ENCODE peak calls at places on chromosomes 1 and 21, in eight cellular contexts. E, C, R, B, U, V, I and P are unnamed samples.

GRCh38 chr1:193054169-193054675 is 4.9 kb downstream of the UCHL5 start:
- DNase-seq in E (no peak), C (no peak), R (no peak), B (no peak), U (no peak), V (no peak), I (no peak), P (no peak)

GRCh38 chr21:32894321-32894720 is 122.8 kb upstream of the PAXBP1 start:
- DNase-seq in E (no peak), C (no peak), R (no peak), B (no peak), U (no peak), V (no peak), I (no peak), P (no peak)

GRCh38 chr1:29550119-29550841 is 314.0 kb downstream of the PTPRU start:
- DNase-seq in E (no peak), C (no peak), R (peak; percentile 6), B (no peak), U (peak; percentile 15), V (no peak), I (no peak), P (no peak)

GRCh38 chr21:46116846-46117585 is 19.1 kb downstream of the COL6A2 start:
- DNase-seq in E (peak; percentile 3), C (no peak), R (no peak), B (no peak), U (no peak), V (peak; percentile 18), I (peak; percentile 48), P (no peak)

GRCh38 chr1:206035027-206035426 is 11.3 kb upstream of the CTSE start:
- DNase-seq in E (no peak), C (no peak), R (no peak), B (no peak), U (no peak), V (no peak), I (no peak), P (no peak)

GRCh38 chr1:56125316-56125715 is 454.0 kb downstream of the PLPP3 start:
- DNase-seq in E (no peak), C (no peak), R (no peak), B (no peak), U (peak; percentile 11), V (no peak), I (peak; percentile 84), P (no peak)

GRCh38 chr1:167697667-167698141 is 24.1 kb upstream of the MPZL1 start:
- DNase-seq in E (peak; percentile 77), C (no peak), R (no peak), B (peak; percentile 73), U (no peak), V (no peak), I (no peak), P (peak; percentile 98)

GRCh38 chr1:205688681-205689080 is 8.4 kb upstream of the SLC45A3 start:
- DNase-seq in E (no peak), C (no peak), R (no peak), B (no peak), U (no peak), V (no peak), I (no peak), P (no peak)

GRCh38 chr1:83102630-83103071 is 896.3 kb downstream of the TTLL7 start:
- DNase-seq in E (peak; percentile 25), C (no peak), R (peak; percentile 68), B (no peak), U (peak; percentile 50), V (no peak), I (no peak), P (no peak)

GRCh38 chr1:161226320-161226711 is 456 bp downstream of the TOMM40L start:
- DNase-seq in E (no peak), C (no peak), R (no peak), B (no peak), U (no peak), V (no peak), I (no peak), P (no peak)

GRCh38 chr1:154405762-154406571 is 824 bp downstream of the IL6R start:
- DNase-seq in E (peak; percentile 80), C (peak; percentile 58), R (peak; percentile 65), B (peak; percentile 91), U (peak; percentile 45), V (peak; percentile 78), I (peak; percentile 79), P (peak; percentile 97)

GRCh38 chr1:97137862-97138514 is 416.4 kb downstream of the PTBP2 start:
- DNase-seq in E (peak; percentile 65), C (no peak), R (peak; percentile 76), B (no peak), U (peak; percentile 75), V (peak; percentile 18), I (peak; percentile 42), P (peak; percentile 15)

GRCh38 chr1:21338568-21339401 is 48.5 kb upstream of the ECE1 start:
- DNase-seq in E (peak; percentile 97), C (no peak), R (no peak), B (peak; percentile 78), U (peak; percentile 82), V (peak; percentile 92), I (no peak), P (peak; percentile 81)

GRCh38 chr21:27703806-27704205 is 736.9 kb upstream of the ADAMTS5 start:
- DNase-seq in E (no peak), C (no peak), R (no peak), B (no peak), U (no peak), V (peak; percentile 25), I (no peak), P (no peak)

GRCh38 chr1:21206117-21206516 is 29.4 kb upstream of the EIF4G3 start:
- DNase-seq in E (no peak), C (no peak), R (no peak), B (no peak), U (no peak), V (no peak), I (peak; percentile 90), P (no peak)

GRCh38 chr1:110460253-110461220 is 9.6 kb downstream of the PROK1 start:
- DNase-seq in E (peak; percentile 88), C (peak; percentile 75), R (peak; percentile 81), B (peak; percentile 64), U (peak; percentile 84), V (peak; percentile 73), I (peak; percentile 62), P (peak; percentile 68)

GRCh38 chr1:201582261-201582951 is 43.5 kb downstream of the NAV1 start:
- DNase-seq in E (peak; percentile 30), C (no peak), R (peak; percentile 77), B (peak; percentile 36), U (peak; percentile 44), V (peak; percentile 69), I (no peak), P (no peak)

GRCh38 chr1:224700915-224701531 is 84.9 kb downstream of the CNIH3 start:
- DNase-seq in E (no peak), C (no peak), R (peak; percentile 6), B (no peak), U (peak; percentile 94), V (no peak), I (no peak), P (no peak)

GRCh38 chr1:14143777-14144176 is 443.8 kb downstream of the PRDM2 start:
- DNase-seq in E (no peak), C (no peak), R (no peak), B (no peak), U (no peak), V (no peak), I (no peak), P (no peak)

GRCh38 chr1:30366914-30367313 is 356.5 kb downstream of the MATN1 start:
- DNase-seq in E (no peak), C (no peak), R (no peak), B (no peak), U (peak; percentile 73), V (no peak), I (no peak), P (no peak)

GRCh38 chr1:1290238-1290731 is 10.0 kb downstream of the SCNN1D start:
- DNase-seq in E (peak; percentile 87), C (no peak), R (peak; percentile 56), B (peak; percentile 66), U (peak; percentile 82), V (no peak), I (no peak), P (no peak)
- H3K27ac ChIP-seq in E (no peak overlapping the region), C (no peak overlapping the region), R (no peak overlapping the region), B (no peak overlapping the region), U (no peak overlapping the region), V (no peak overlapping the region), I (no peak overlapping the region), P (no peak overlapping the region)

DNA sequence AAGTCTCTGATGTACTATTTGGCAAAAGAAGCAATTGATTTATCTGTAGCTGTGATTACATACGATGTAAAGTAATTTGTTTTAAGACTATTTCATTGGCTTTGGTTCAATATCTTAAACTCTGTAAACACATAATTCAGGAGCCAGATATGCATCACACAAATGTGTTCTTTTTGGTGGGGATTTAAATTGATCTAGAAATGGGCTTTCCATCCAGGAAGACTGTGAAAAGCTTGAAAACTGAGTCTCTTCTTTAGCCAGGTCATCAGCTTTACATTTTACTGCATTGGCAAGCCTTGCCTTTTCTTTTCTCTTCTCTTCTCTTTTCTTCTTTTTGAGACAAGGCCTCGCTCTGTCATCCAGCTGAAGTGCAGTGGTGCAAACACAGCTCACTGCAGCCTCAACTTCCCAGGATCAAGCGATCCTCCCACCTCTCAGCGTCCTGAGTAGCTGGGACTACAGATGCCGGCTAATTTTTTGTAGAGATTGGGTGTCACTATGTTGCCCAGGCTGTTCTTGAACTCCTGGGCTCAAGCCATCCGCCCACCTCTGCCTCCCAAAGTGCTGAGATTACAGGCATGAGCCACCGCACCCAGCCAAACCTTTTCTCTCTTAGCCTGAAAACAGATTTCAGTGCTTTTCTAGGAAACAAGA is 1.4 kb downstream of the RCAN3 start:
- DNase-seq in E (peak; percentile 19), C (no peak), R (no peak), B (no peak), U (no peak), V (no peak), I (no peak), P (no peak)
- H3K4me1 ChIP-seq in E (peaks cover 53% of the 10 kb centered on the region), C (peaks cover 8% of the 10 kb centered on the region), R (peaks cover 5% of the 10 kb centered on the region), B (no peaks in the 10 kb centered on the region), U (peaks cover 17% of the 10 kb centered on the region), V (no peaks in the 10 kb centered on the region), I (peaks cover 11% of the 10 kb centered on the region), P (no peaks in the 10 kb centered on the region)

GRCh38 chr1:33410091-33410701 is 20.7 kb downstream of the PHC2 start:
- DNase-seq in E (no peak), C (no peak), R (no peak), B (no peak), U (no peak), V (no peak), I (no peak), P (no peak)
- H3K27ac ChIP-seq in E (no peak overlapping the region), C (no peak overlapping the region), R (no peak overlapping the region), B (peak overlapping the region; percentile 59), U (no peak overlapping the region), V (no peak overlapping the region), I (no peak overlapping the region), P (peak overlapping the region; percentile 22)

DNA sequence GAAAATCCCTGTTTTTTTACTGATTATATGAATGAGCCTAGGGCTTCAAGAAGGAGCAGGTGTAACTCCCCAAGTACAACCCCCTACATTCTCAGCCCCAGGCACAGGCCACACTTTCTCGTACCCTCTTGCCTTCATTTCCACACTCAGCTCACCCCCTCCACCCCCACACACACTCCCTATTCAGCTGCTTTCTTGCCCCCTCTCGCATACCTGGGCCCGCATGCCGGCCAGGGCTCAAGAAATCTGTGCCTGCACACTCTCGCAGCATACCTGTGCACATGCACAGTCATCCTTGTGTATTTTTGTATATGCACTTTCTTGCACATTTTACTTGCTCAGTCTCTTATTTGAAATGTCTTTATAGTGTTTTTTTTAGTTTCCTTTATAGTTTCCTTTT is 2.0 kb downstream of the PTPRF start:
- DNase-seq in E (peak; percentile 6), C (no peak), R (no peak), B (no peak), U (no peak), V (no peak), I (no peak), P (no peak)
- H3K4me1 ChIP-seq in E (peaks cover 73% of the 10 kb centered on the region), C (peaks cover 8% of the 10 kb centered on the region), R (peaks cover 17% of the 10 kb centered on the region), B (peaks cover 8% of the 10 kb centered on the region), U (peaks cover 23% of the 10 kb centered on the region), V (no peaks in the 10 kb centered on the region), I (peaks cover 35% of the 10 kb centered on the region), P (peaks cover 4% of the 10 kb centered on the region)

GRCh38 chr1:68338107-68338506 is 105.8 kb upstream of the WLS start:
- DNase-seq in E (no peak), C (no peak), R (no peak), B (no peak), U (no peak), V (no peak), I (no peak), P (no peak)
- H3K27ac ChIP-seq in E (no peak overlapping the region), C (no peak overlapping the region), R (no peak overlapping the region), B (no peak overlapping the region), U (no peak overlapping the region), V (no peak overlapping the region), I (no peak overlapping the region), P (no peak overlapping the region)